ENCODE peak calls at places on chromosomes 13 and 19, in five cellular contexts. F, C, U, V and Z are unnamed samples.
A peak's percentile ranks its signal among the peaks of the same experiment; 100 is the strongest.

GRCh38 chr13:113065406-113066141 is 40.0 kb upstream of the F7 start:
- DNase-seq in C (no peak), V (no peak), F (no peak), U (no peak), Z (no peak)

GRCh38 chr19:38544569-38545315 is 73.0 kb downstream of the MAP4K1 start:
- DNase-seq in C (no peak), U (peak; percentile 89), F (no peak), V (no peak), Z (no peak)

GRCh38 chr13:111095031-111095840 is 19.9 kb upstream of the ARHGEF7 start:
- DNase-seq in V (no peak), F (no peak), C (no peak), U (no peak), Z (no peak)

GRCh38 chr19:51055866-51056265 is 9.0 kb downstream of the KLK13 start:
- DNase-seq in V (no peak), F (no peak), C (no peak), U (no peak), Z (no peak)

GRCh38 chr13:110638814-110639806 is 23.8 kb downstream of the NAXD start:
- DNase-seq in C (no peak), U (no peak), V (no peak), F (no peak), Z (no peak)

GRCh38 chr13:50421457-50422130 is 406.4 kb downstream of the KCNRG start:
- DNase-seq in V (no peak), F (no peak), U (no peak), C (no peak), Z (no peak)

GRCh38 chr13:32159147-32159869 is 127.7 kb downstream of the FRY start:
- DNase-seq in F (no peak), C (no peak), U (no peak), V (no peak), Z (no peak)

GRCh38 chr19:38210458-38210987 is 13.5 kb downstream of the DPF1 start:
- DNase-seq in C (peak; percentile 80), V (peak; percentile 23), U (no peak), F (no peak), Z (peak; percentile 66)

GRCh38 chr13:59702269-59702668 is 461.5 kb downstream of the DIAPH3 start:
- DNase-seq in U (no peak), C (no peak), F (no peak), V (no peak), Z (no peak)

GRCh38 chr19:39131255-39131755 is 5.7 kb downstream of the PAK4 start:
- DNase-seq in F (no peak), C (no peak), U (no peak), V (no peak), Z (no peak)

GRCh38 chr13:93700115-93700514 is 473.5 kb downstream of the GPC6 start:
- DNase-seq in V (no peak), U (no peak), C (no peak), F (no peak), Z (no peak)

GRCh38 chr19:917323-918151 is at the start of gene KISS1R:
- DNase-seq in C (no peak), U (peak; percentile 78), F (peak; percentile 27), V (no peak), Z (no peak)

GRCh38 chr13:38530492-38530891 is 156.4 kb upstream of the FREM2 start:
- DNase-seq in F (no peak), U (no peak), V (no peak), C (no peak), Z (no peak)

GRCh38 chr19:56111601-56112312 is 9.3 kb downstream of the ZNF787 start:
- DNase-seq in U (no peak), C (no peak), V (no peak), F (no peak), Z (no peak)

GRCh38 chr19:50580970-50581636 is 12.9 kb upstream of the LRRC4B start:
- DNase-seq in V (no peak), F (no peak), U (no peak), C (no peak), Z (no peak)

GRCh38 chr13:23715762-23716235 is 145.6 kb downstream of the TNFRSF19 start:
- DNase-seq in U (peak; percentile 26), F (no peak), V (no peak), C (no peak), Z (no peak)

GRCh38 chr13:27055501-27055900 is 116.1 kb downstream of the USP12 start:
- DNase-seq in U (no peak), F (no peak), C (no peak), V (no peak), Z (no peak)

GRCh38 chr19:23925285-23925684 is 10.6 kb downstream of the ZNF726 start:
- DNase-seq in F (no peak), C (no peak), U (no peak), V (no peak), Z (no peak)

GRCh38 chr19:30564551-30565011 is 192.4 kb downstream of the ZNF536 start:
- DNase-seq in F (no peak), V (no peak), C (peak; percentile 53), U (no peak), Z (no peak)
- H3K27ac ChIP-seq in F (no peak overlapping the region), V (no peak overlapping the region), C (peak overlapping the region; percentile 93), U (no peak overlapping the region), Z (peak overlapping the region; percentile 95)

DNA sequence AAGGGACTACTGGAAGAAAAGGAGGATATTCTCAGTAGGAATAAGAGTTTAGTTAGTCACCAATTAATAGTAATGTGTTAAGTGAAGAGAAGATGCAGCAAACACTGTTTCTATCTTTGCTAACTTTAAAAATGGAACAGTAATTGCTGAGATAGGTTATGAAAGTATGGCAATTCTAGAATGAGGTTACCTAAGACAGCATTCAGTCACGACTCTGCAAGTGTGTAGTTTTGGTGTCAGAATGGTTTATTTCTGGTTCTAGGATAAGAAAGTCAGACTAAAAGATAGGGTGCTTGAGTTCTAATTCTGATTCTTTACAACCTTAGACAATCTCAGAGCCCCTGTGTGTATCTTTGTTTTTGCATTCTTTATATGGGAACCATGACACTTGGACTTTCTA is 138.1 kb downstream of the POU4F1 start:
- DNase-seq in U (no peak), F (no peak), C (no peak), V (no peak), Z (no peak)
- H3K27ac ChIP-seq in U (no peak overlapping the region), F (no peak overlapping the region), C (no peak overlapping the region), V (no peak overlapping the region), Z (no peak overlapping the region)

GRCh38 chr19:18289471-18290066 is 8.1 kb upstream of the JUND start:
- DNase-seq in U (no peak), F (no peak), V (no peak), C (no peak), Z (no peak)

GRCh38 chr19:18291019-18291524 is 9.7 kb upstream of the JUND start:
- DNase-seq in V (peak; percentile 57), U (no peak), C (no peak), F (no peak), Z (no peak)

GRCh38 chr19:18291590-18292459 is 10.4 kb upstream of the JUND start:
- DNase-seq in C (peak; percentile 58), U (peak; percentile 81), F (peak; percentile 51), V (peak; percentile 96), Z (peak; percentile 69)

GRCh38 chr19:18292460-18292809 is 11.0 kb upstream of the JUND start:
- DNase-seq in V (no peak), U (no peak), F (no peak), C (no peak), Z (no peak)

DNA sequence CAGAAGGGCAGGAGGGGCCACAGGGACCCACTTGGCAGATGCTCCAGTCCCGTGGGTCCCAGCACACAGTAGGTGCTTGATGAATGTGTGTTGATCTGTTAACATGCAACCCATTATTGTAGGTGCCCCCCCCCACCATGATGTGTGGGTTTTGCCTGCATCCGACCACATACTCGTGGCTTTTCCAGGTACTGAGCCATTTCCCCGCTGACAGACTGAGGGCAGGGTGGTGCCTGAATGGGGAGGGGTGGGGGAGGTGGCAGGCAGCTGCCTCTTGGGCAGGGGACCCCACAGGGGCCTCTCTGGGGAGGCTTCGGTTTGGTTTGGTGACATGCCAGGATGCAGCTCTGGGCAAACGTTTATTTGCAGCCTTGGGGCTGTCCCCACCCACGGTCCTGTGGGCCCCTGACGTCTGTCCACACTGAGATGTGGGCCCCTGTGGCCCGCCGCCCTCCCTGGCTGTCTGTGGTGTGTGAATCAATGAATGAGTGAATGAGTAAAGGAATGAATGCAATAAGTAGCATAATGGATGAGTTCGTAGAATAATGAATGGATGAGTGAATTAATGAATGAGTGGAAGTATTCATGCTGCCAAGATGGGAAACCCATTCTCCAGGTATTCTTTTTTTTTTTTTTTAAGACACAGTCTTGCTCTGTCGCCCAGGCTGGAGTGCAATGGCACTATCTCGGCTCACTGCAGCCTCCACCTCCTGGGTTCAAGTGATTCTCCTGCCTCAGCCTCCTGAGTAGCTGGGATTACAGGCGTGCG is 9.0 kb upstream of the JUND start:
- DNase-seq in C (no peak), V (peak; percentile 50), F (peak; percentile 74), U (no peak), Z (no peak)
- H3K27ac ChIP-seq in C (peak overlapping the region; percentile 52), V (peak overlapping the region; percentile 95), F (peak overlapping the region; percentile 96), U (no peak overlapping the region), Z (no peak overlapping the region)

DNA sequence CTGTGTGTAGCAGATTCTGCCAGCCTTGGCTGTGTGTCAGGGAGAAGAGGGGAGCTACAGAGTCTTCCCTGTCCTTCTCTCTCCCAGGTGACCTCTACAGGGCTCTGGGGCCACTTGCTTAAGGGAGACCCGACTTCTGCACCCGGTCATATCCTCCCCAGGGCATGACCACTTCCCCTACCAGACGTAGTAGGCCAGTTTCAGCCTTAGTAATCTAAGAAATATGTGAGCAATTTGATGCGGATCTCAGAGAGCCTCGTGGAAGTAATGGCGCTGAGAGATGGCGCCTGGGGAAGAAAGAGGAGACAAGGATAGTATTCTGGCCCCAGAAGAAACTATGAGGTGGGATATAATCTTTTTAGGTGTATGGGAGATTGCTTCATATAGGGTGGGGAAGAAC is 41.9 kb downstream of the NFIX start:
- DNase-seq in V (no peak), C (no peak), F (no peak), U (no peak), Z (no peak)
- H3K27ac ChIP-seq in V (peak overlapping the region; percentile 99), C (peak overlapping the region; percentile 100), F (no peak overlapping the region), U (no peak overlapping the region), Z (peak overlapping the region; percentile 78)

DNA sequence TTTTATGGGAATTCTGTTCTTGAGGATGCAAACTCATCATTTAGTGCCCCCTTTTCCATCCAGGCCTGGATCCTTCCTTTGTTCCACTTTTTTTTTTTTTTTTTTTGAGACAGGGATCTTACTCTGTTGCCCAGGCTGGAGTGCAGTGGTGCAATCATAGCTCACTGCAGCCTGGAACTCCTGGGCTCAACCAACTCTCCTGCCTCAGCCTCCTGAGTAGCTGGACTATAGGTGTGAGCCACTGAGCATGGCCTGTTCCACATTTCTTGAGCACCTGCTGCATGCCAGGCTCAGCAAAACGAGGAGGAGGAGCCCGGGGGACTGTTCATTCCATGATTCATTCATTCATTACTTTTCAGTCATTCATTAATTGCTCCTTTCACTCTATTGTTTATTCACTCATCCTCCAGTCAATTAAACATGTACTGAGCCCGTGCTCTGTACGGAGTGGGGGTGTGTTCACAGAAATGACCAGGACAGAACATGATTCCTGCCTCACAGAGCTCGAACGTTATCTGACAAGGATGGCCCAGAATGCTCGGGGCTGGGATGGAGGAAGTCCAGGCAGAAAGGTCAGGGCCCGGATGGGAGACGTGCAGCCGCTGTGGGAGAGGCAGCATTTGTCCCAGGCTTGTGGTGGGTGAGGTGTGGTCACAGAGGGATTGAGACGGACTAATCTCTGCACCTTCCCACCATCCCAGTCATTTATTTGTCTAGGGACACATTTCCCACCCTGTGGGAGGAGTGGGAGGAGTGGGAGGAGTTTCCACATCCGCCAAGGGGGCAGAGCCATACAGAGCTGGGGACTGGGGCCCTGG is 51.2 kb upstream of the SHKBP1 start:
- DNase-seq in C (no peak), V (no peak), F (no peak), U (no peak), Z (no peak)
- H3K27ac ChIP-seq in C (no peak overlapping the region), V (no peak overlapping the region), F (no peak overlapping the region), U (no peak overlapping the region), Z (no peak overlapping the region)